ENCODE peak calls at places on chromosomes 6 and 20, in ten cellular contexts. P is anterior cingulate cortex; Q is NCI-H1105; C is activated T-cell treated with anti-CD3 and anti-CD28 coated beads, Interleukin-2, amount 50 U/mL, for 72 hours; G is stimulated activated CD4-positive, alpha-beta T cell treated with anti-CD3 and anti-CD28 coated beads, Interleukin-15, amount 100 ng/mL, for 1 hour; I is neural crest cell; T is effector CD4-positive, alpha-beta T cell; Y is naive thymus-derived CD8-positive, alpha-beta T cell; V is mammary epithelial cell; W is fibroblast of lung. K is an unnamed sample.

GRCh38 chr6:92126088-92126487 is 1293.3 kb downstream of the EPHA7 start:
- DNase-seq in G (no peak), P (no peak), C (no peak), V (no peak), I (no peak), Q (no peak), T (no peak), W (no peak), Y (no peak), K (no peak)

GRCh38 chr6:64908104-64908503 is 798.9 kb downstream of the EYS start:
- DNase-seq in Q (no peak), Y (no peak), G (no peak), I (no peak), T (no peak), V (no peak), W (no peak), P (no peak), C (no peak), K (no peak)

GRCh38 chr20:23164176-23164601 is 78.1 kb upstream of the CD93 start:
- DNase-seq in G (no peak), Q (no peak), T (no peak), V (no peak), I (no peak), C (no peak), P (peak), W (no peak), Y (no peak), K (no peak)

GRCh38 chr6:155528982-155529453 is 73.4 kb upstream of the NOX3 start:
- DNase-seq in V (peak), P (no peak), T (no peak), Q (no peak), I (no peak), W (peak), G (no peak), Y (no peak), C (no peak), K (peak)

GRCh38 chr6:87921034-87921433 is 126.6 kb upstream of the SPACA1 start:
- DNase-seq in I (no peak), V (no peak), T (no peak), C (no peak), Q (no peak), P (no peak), G (no peak), W (no peak), Y (no peak), K (no peak)

GRCh38 chr6:40640591-40641293 is 53.6 kb upstream of the LRFN2 start:
- DNase-seq in C (no peak), W (no peak), G (no peak), T (no peak), I (peak), Y (peak), P (peak), V (no peak), Q (no peak), K (no peak)

GRCh38 chr6:113055998-113056397 is 708.9 kb downstream of the RFPL4B start:
- DNase-seq in P (no peak), I (no peak), G (no peak), Q (no peak), W (no peak), T (no peak), V (no peak), Y (no peak), C (no peak), K (no peak)

GRCh38 chr6:8383584-8383983 is 51.8 kb downstream of the SLC35B3 start:
- DNase-seq in Y (no peak), Q (no peak), I (no peak), G (no peak), T (no peak), C (no peak), V (no peak), W (no peak), P (no peak), K (no peak)

GRCh38 chr6:154358019-154358545 is 1.5 kb upstream of the IPCEF1 start:
- DNase-seq in Q (no peak), P (no peak), G (no peak), I (no peak), T (no peak), W (no peak), Y (no peak), V (no peak), C (no peak), K (peak)

GRCh38 chr6:111601875-111602274 is 3.8 kb downstream of the TRAF3IP2 start:
- DNase-seq in W (peak), V (no peak), I (no peak), Q (no peak), G (no peak), P (no peak), C (no peak), T (no peak), Y (no peak), K (peak)

GRCh38 chr6:167238694-167239467 is 52.2 kb upstream of the UNC93A start:
- DNase-seq in Y (no peak), T (no peak), I (no peak), V (no peak), G (no peak), P (no peak), C (no peak), Q (peak), W (no peak), K (no peak)